ENCODE peak calls at places on chromosomes 1 and 21, in eight cellular contexts. R, N, Y, M, K, Q, B and C are unnamed samples.

GRCh38 chr1:1374861-1375662 is at the start of gene AURKAIP1:
- DNase-seq in R (peak; percentile 100), N (peak; percentile 94), Y (peak; percentile 100), M (peak; percentile 99), K (peak; percentile 98), Q (peak; percentile 91), B (peak; percentile 98), C (peak; percentile 94)

GRCh38 chr1:51237714-51238403 is 1.8 kb downstream of the RNF11 start:
- DNase-seq in R (no peak), N (no peak), Y (peak; percentile 41), M (peak; percentile 23), K (no peak), Q (no peak), B (no peak), C (no peak)

GRCh38 chr1:39996396-39997004 is 41.6 kb downstream of the MFSD2A start:
- DNase-seq in R (no peak), N (no peak), Y (peak; percentile 33), M (no peak), K (no peak), Q (no peak), B (no peak), C (no peak)

GRCh38 chr21:43372663-43373386 is 54.1 kb downstream of the SIK1 start:
- DNase-seq in R (no peak), N (no peak), Y (no peak), M (peak; percentile 31), K (no peak), Q (no peak), B (peak; percentile 86), C (no peak)

GRCh38 chr1:183235503-183235902 is 49.4 kb downstream of the LAMC2 start:
- DNase-seq in R (peak; percentile 35), N (no peak), Y (no peak), M (no peak), K (no peak), Q (no peak), B (no peak), C (no peak)

GRCh38 chr1:21284206-21285137 is 5.8 kb downstream of the ECE1 start:
- DNase-seq in R (no peak), N (no peak), Y (no peak), M (peak; percentile 55), K (no peak), Q (no peak), B (no peak), C (no peak)

GRCh38 chr1:209629621-209630382 is 22.4 kb downstream of the LAMB3 start:
- DNase-seq in R (no peak), N (no peak), Y (no peak), M (no peak), K (no peak), Q (no peak), B (no peak), C (no peak)

GRCh38 chr1:67367370-67368345 is 60.0 kb downstream of the IL12RB2 start:
- DNase-seq in R (peak; percentile 67), N (no peak), Y (no peak), M (peak; percentile 68), K (no peak), Q (peak; percentile 50), B (no peak), C (no peak)

GRCh38 chr1:108584320-108584968 is 24.5 kb downstream of the EEIG2 start:
- DNase-seq in R (no peak), N (no peak), Y (no peak), M (no peak), K (no peak), Q (no peak), B (no peak), C (no peak)

GRCh38 chr1:96041470-96041869 is 680.1 kb upstream of the PTBP2 start:
- DNase-seq in R (no peak), N (no peak), Y (no peak), M (no peak), K (no peak), Q (no peak), B (no peak), C (no peak)

GRCh38 chr1:7278827-7279752 is 492.0 kb upstream of the VAMP3 start:
- DNase-seq in R (no peak), N (no peak), Y (no peak), M (no peak), K (no peak), Q (no peak), B (no peak), C (no peak)

GRCh38 chr1:199946305-199947155 is 81.0 kb upstream of the NR5A2 start:
- DNase-seq in R (no peak), N (no peak), Y (no peak), M (no peak), K (no peak), Q (no peak), B (no peak), C (no peak)

GRCh38 chr1:198497326-198498220 is 42.9 kb downstream of the ATP6V1G3 start:
- DNase-seq in R (peak; percentile 47), N (no peak), Y (peak; percentile 58), M (no peak), K (no peak), Q (no peak), B (no peak), C (no peak)

GRCh38 chr21:36776981-36777617 is 78.2 kb downstream of the SIM2 start:
- DNase-seq in R (no peak), N (no peak), Y (no peak), M (no peak), K (no peak), Q (no peak), B (no peak), C (no peak)

GRCh38 chr21:34841154-34841553 is 172.4 kb downstream of the CLIC6 start:
- DNase-seq in R (no peak), N (no peak), Y (no peak), M (no peak), K (no peak), Q (no peak), B (no peak), C (no peak)
- TF ChIP-seq CTCF in R (no peak), N (no peak), Y (no peak), M (no peak), K (no peak), Q (no peak), B (no peak), C (no peak)

GRCh38 chr1:229714306-229714705 is 88.3 kb downstream of the URB2 start:
- DNase-seq in R (no peak), N (no peak), Y (no peak), M (no peak), K (no peak), Q (no peak), B (no peak), C (no peak)
- TF ChIP-seq CTCF in R (no peak), N (no peak), Y (no peak), M (no peak), K (no peak), Q (no peak), B (no peak), C (no peak)

DNA sequence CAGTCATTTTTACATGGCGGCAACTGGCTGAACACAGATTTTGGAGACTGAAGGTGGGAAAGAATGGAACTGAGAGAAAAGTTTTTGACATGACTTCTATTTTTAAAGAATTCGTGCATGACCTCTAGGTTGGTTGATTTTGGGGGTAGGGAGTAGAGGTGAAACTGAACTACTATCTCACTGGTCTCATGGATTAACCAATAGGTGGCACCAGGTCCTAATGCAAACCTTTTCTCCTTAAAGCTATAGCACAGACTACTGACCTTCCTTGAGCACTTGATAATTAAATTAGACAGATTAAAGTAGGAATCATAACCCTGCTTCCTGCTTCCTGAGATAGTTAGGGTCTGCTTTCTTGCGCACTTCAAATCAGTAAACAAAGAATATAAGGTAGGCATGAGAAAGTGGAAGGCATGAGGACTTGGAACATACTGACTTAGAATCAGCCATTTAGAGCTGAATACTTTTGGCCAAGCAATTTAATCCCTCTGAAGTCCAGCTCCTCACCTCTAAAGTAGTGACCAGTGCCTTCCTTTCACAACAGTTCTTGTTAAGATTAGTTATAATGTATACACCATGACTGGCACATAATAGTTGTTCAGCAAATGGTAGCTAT is 206.0 kb downstream of the CENPF start:
- DNase-seq in R (peak; percentile 61), N (no peak), Y (peak; percentile 56), M (no peak), K (no peak), Q (no peak), B (no peak), C (peak; percentile 3)
- TF ChIP-seq CTCF in R (peak; percentile 47), N (peak; percentile 43), Y (peak; percentile 53), M (no peak), K (peak; percentile 51), Q (no peak), B (no peak), C (peak; percentile 18)

GRCh38 chr1:202276920-202277319 is 64.8 kb downstream of the UBE2T start:
- DNase-seq in R (no peak), N (no peak), Y (no peak), M (no peak), K (no peak), Q (no peak), B (no peak), C (no peak)

GRCh38 chr1:202275061-202275770 is 66.5 kb downstream of the UBE2T start:
- DNase-seq in R (no peak), N (no peak), Y (no peak), M (no peak), K (no peak), Q (no peak), B (no peak), C (no peak)

GRCh38 chr1:202276081-202276715 is 65.5 kb downstream of the UBE2T start:
- DNase-seq in R (no peak), N (no peak), Y (no peak), M (no peak), K (no peak), Q (no peak), B (no peak), C (no peak)

GRCh38 chr1:202272446-202272845 is 69.3 kb downstream of the UBE2T start:
- DNase-seq in R (no peak), N (no peak), Y (no peak), M (no peak), K (no peak), Q (no peak), B (no peak), C (no peak)

GRCh38 chr1:202274611-202275010 is 67.1 kb downstream of the UBE2T start:
- DNase-seq in R (peak; percentile 62), N (no peak), Y (no peak), M (no peak), K (no peak), Q (no peak), B (no peak), C (peak; percentile 24)
- TF ChIP-seq CTCF in R (peak; percentile 63), N (no peak), Y (peak; percentile 55), M (no peak), K (peak; percentile 66), Q (no peak), B (peak; percentile 31), C (peak; percentile 38)

GRCh38 chr1:150162862-150163706 is 13.4 kb downstream of the PLEKHO1 start:
- DNase-seq in R (peak; percentile 99), N (peak; percentile 57), Y (peak; percentile 99), M (peak; percentile 75), K (no peak), Q (peak; percentile 61), B (peak; percentile 85), C (peak; percentile 38)
- TF ChIP-seq CTCF in R (peak; percentile 29), N (peak; percentile 37), Y (peak; percentile 39), M (no peak), K (no peak), Q (peak; percentile 38), B (no peak), C (no peak)